ENCODE peak calls at places on chromosomes 12 and 14, in five cellular contexts. V is right atrium auricular region, R is lower lobe of right lung, L is IMR-90, N is astrocyte. J is an unnamed sample.

GRCh38 chr12:48986720-48987291 is 8.7 kb downstream of the WNT1 start:
- DNase-seq in L (no peak), V (no peak), R (no peak), N (no peak), J (no peak)

GRCh38 chr12:57674691-57675090 is 19.2 kb upstream of the OS9 start:
- DNase-seq in L (no peak), N (no peak), V (no peak), R (no peak), J (no peak)

GRCh38 chr14:55921516-55921915 is 196.7 kb upstream of the PELI2 start:
- DNase-seq in L (no peak), R (no peak), N (no peak), V (no peak), J (no peak)

GRCh38 chr14:30240685-30241084 is 313.0 kb upstream of the PRKD1 start:
- DNase-seq in V (no peak), L (peak), N (no peak), R (no peak), J (no peak)

GRCh38 chr12:94561943-94562411 is 88.4 kb downstream of the TMCC3 start:
- DNase-seq in R (no peak), V (no peak), N (no peak), L (no peak), J (no peak)

GRCh38 chr12:107822356-107822755 is 47.9 kb downstream of the ASCL4 start:
- DNase-seq in V (no peak), L (no peak), R (no peak), N (no peak), J (no peak)

GRCh38 chr12:42382013-42382696 is 56.2 kb downstream of the PPHLN1 start:
- DNase-seq in L (peak), R (no peak), V (no peak), N (no peak), J (no peak)

GRCh38 chr12:92502417-92503028 is 200.3 kb upstream of the PLEKHG7 start:
- DNase-seq in R (no peak), N (no peak), V (no peak), L (no peak), J (no peak)

GRCh38 chr14:22397338-22397737 is 191.7 kb downstream of the DAD1 start:
- DNase-seq in V (no peak), L (no peak), N (no peak), R (no peak), J (no peak)

GRCh38 chr14:35144029-35144428 is 21.7 kb downstream of the PRORP start:
- DNase-seq in V (no peak), L (no peak), N (no peak), R (no peak), J (no peak)

GRCh38 chr12:7907009-7907408 is 29.0 kb downstream of the SLC2A3 start:
- DNase-seq in V (no peak), R (no peak), N (peak), L (peak), J (no peak)

GRCh38 chr12:49733219-49734017 is 7.9 kb upstream of the TMBIM6 start:
- DNase-seq in N (no peak), V (no peak), R (no peak), L (no peak), J (no peak)

GRCh38 chr14:75647650-75648049 is 13.0 kb downstream of the ERG28 start:
- DNase-seq in R (no peak), V (no peak), L (peak), N (peak), J (no peak)

GRCh38 chr14:104221636-104222375 is 83.4 kb downstream of the KIF26A start:
- DNase-seq in L (no peak), R (peak), N (no peak), V (no peak), J (no peak)

GRCh38 chr14:26526132-26526531 is 71.7 kb downstream of the NOVA1 start:
- DNase-seq in N (peak), R (no peak), L (peak), V (no peak), J (no peak)

GRCh38 chr14:59332727-59333126 is 132.5 kb downstream of the GPR135 start:
- DNase-seq in R (no peak), V (no peak), N (peak), L (peak), J (no peak)

GRCh38 chr12:58169826-58170225 is 228.5 kb downstream of the ATP23 start:
- DNase-seq in N (no peak), V (no peak), R (no peak), L (no peak), J (no peak)

GRCh38 chr14:36068777-36069534 is 107.6 kb downstream of the PTCSC3 start:
- DNase-seq in R (no peak), V (no peak), L (peak), N (peak), J (no peak)

GRCh38 chr14:102474934-102475333 is 34.6 kb downstream of the ANKRD9 start:
- DNase-seq in V (peak), N (peak), R (peak), L (peak), J (no peak)

GRCh38 chr12:104741497-104742367 is 216.4 kb downstream of the SLC41A2 start:
- DNase-seq in L (no peak), N (no peak), V (no peak), R (no peak), J (no peak)

GRCh38 chr14:104140213-104140462 is 1.8 kb downstream of the KIF26A start:
- DNase-seq in L (no peak), V (no peak), R (no peak), N (no peak), J (no peak)

GRCh38 chr12:105270671-105271255 is 34.8 kb upstream of the APPL2 start:
- DNase-seq in N (no peak), L (no peak), R (no peak), V (no peak), J (no peak)

GRCh38 chr14:72466325-72466724 is 427.6 kb downstream of the DPF3 start:
- DNase-seq in V (no peak), N (no peak), L (no peak), R (no peak), J (no peak)

GRCh38 chr12:20404576-20405346 is 36.4 kb downstream of the PDE3A start:
- DNase-seq in N (no peak), R (peak), L (peak), V (peak), J (no peak)

GRCh38 chr12:28578833-28579252 is 388.6 kb downstream of the CCDC91 start:
- DNase-seq in N (peak), L (peak), V (no peak), R (no peak), J (no peak)

GRCh38 chr12:54383041-54383609 is 1.4 kb downstream of the ZNF385A start:
- DNase-seq in N (peak), R (no peak), V (no peak), L (peak), J (no peak)

GRCh38 chr12:92987362-92987761 is 58.3 kb upstream of the EEA1 start:
- DNase-seq in N (peak), R (no peak), L (peak), V (no peak), J (no peak)

GRCh38 chr12:2273288-2273687 is 220.5 kb downstream of the CACNA1C start:
- DNase-seq in V (no peak), N (peak), R (no peak), L (peak), J (no peak)

GRCh38 chr12:124727244-124727673 is 136.4 kb downstream of the SCARB1 start:
- DNase-seq in V (peak), R (peak), L (no peak), N (peak), J (no peak)

GRCh38 chr14:32003585-32003984 is 73.5 kb upstream of the ARHGAP5 start:
- DNase-seq in V (no peak), R (no peak), L (no peak), N (no peak), J (no peak)

GRCh38 chr12:48618541-48618940 is 48.7 kb upstream of the LALBA start:
- DNase-seq in L (peak), N (peak), R (peak), V (peak), J (peak)

GRCh38 chr12:6084261-6084968 is 40.1 kb downstream of the VWF start:
- DNase-seq in R (no peak), N (peak), V (no peak), L (peak), J (no peak)
- TF ChIP-seq CTCF in R (no peak), N (no peak), V (no peak), L (no peak), J (no peak)

GRCh38 chr12:114918535-114919233 is 234.7 kb upstream of the TBX3 start:
- DNase-seq in V (no peak), R (no peak), N (peak), L (peak), J (no peak)
- H3K27ac ChIP-seq in V (no peak), R (no peak), N (no peak), L (no peak), J (no peak)

DNA sequence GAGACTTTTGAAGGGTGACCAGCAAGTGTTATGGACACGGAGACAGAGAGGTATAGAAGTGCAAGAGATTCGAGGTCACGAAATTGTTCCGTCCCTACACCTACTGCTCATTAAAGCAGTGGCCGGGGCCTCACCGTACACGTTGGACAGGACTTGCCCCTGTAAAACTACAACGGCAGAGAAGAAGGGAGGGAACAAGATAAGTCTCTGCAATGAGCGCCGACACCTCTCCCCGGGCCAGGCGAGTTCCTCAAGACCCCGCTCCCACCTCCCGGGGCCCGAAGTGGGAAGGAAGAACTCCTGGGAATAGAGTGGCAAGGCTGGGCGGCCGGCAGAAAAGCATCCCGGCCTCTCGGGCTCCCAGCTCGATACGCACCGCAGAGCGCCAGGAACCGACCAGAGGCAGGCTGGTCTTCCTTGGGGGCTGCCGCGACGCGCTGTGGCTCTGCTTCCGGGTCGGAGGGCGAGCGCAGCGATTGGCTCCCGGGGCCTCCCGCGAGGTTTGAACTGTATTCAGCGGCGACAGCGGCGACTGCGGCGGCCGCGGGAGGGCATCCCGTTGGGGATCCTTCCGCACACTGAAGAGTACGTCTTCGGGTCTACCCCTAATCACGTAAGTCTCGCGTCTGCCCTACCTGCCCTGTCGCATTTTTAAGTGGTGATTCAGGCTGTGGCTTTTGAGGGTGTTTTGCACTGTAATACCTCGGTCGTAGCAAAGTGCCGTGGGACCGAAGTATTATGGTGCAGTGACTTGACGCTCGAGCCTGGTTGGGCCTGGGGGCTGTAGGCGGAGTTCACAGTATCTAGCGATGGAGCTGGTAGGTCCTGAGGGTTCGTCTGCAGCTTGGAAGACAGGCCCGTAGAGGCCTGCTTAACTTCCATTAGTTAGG is at the start of the genes NUP37 and PARPBP:
- DNase-seq in N (peak), L (peak), V (peak), R (peak), J (peak)
- TF ChIP-seq CTCF in N (no peak), L (no peak), V (no peak), R (no peak), J (no peak)

GRCh38 chr12:66063976-66064375 is 66.6 kb downstream of the LLPH start:
- DNase-seq in V (no peak), N (no peak), L (no peak), R (no peak), J (no peak)

GRCh38 chr12:66061557-66062279 is 68.8 kb downstream of the LLPH start:
- DNase-seq in N (no peak), V (no peak), R (no peak), L (no peak), J (no peak)

GRCh38 chr12:66061076-66061475 is 69.5 kb downstream of the LLPH start:
- DNase-seq in R (no peak), L (no peak), V (no peak), N (no peak), J (no peak)

GRCh38 chr12:66060361-66060907 is 70.1 kb downstream of the LLPH start:
- DNase-seq in L (no peak), R (no peak), V (no peak), N (peak), J (no peak)

DNA sequence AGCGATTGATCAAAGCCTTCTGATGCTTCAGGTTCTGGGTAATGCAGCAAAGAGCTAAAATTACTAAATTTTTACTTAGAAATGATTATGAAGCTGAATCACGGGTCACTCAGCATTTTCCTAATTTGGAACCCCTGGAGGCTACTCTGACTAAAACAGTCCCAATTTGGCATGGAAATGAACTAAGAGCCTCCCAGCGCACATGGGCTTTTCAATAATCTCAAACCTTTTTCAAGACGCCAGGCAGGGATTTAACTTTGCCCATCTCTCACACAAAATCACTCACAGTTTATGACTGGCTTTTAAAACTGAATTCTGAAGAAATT is 68.3 kb downstream of the LLPH start:
- DNase-seq in R (no peak), N (no peak), V (no peak), L (no peak), J (no peak)
- H3K27ac ChIP-seq in R (no peak), N (no peak), V (no peak), L (no peak), J (no peak)

DNA sequence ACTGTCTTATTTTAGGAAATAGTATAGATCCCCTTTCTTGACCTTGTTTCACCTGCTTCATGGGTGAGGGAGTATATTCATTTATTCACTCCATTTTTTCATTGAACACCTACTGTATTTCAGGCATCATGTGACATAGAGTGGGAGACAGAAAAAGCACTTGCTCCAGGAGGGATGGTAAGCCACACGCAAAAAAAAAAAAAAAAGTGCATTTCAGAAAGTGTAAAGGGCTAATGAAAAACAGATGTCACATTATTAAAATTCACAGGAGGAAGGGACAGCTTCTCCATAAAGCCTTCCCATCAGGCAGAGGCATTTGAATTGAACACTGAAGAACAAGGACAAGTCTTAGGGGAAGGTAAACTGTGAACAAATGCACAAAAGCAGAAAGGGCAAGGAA is 7.5 kb downstream of the SLC8A3 start:
- DNase-seq in L (no peak), V (no peak), N (no peak), R (no peak), J (no peak)
- TF ChIP-seq CTCF in L (no peak), V (no peak), N (no peak), R (no peak), J (no peak)

GRCh38 chr14:50353126-50353525 is 41.0 kb downstream of the DMAC2L start:
- DNase-seq in R (no peak), N (no peak), V (no peak), L (peak), J (no peak)
- H3K27ac ChIP-seq in R (no peak), N (no peak), V (no peak), L (peak), J (no peak)

GRCh38 chr14:100065161-100065871 is at the start of gene EVL:
- DNase-seq in N (no peak), L (no peak), R (peak), V (no peak), J (peak)
- TF ChIP-seq CTCF in N (no peak), L (no peak), R (no peak), V (no peak), J (no peak)

GRCh38 chr14:64465856-64466554 is 706 bp downstream of the AKAP5 start:
- DNase-seq in N (peak), V (no peak), R (no peak), L (peak), J (no peak)

GRCh38 chr14:64467131-64467530 is 1.8 kb downstream of the AKAP5 start:
- DNase-seq in N (no peak), V (no peak), L (no peak), R (no peak), J (no peak)

GRCh38 chr14:64464695-64465094 is 604 bp upstream of the AKAP5 start:
- DNase-seq in R (no peak), V (no peak), N (no peak), L (no peak), J (no peak)

GRCh38 chr14:64463873-64464272 is 1.4 kb upstream of the AKAP5 start:
- DNase-seq in V (no peak), R (no peak), N (no peak), L (no peak), J (no peak)

DNA sequence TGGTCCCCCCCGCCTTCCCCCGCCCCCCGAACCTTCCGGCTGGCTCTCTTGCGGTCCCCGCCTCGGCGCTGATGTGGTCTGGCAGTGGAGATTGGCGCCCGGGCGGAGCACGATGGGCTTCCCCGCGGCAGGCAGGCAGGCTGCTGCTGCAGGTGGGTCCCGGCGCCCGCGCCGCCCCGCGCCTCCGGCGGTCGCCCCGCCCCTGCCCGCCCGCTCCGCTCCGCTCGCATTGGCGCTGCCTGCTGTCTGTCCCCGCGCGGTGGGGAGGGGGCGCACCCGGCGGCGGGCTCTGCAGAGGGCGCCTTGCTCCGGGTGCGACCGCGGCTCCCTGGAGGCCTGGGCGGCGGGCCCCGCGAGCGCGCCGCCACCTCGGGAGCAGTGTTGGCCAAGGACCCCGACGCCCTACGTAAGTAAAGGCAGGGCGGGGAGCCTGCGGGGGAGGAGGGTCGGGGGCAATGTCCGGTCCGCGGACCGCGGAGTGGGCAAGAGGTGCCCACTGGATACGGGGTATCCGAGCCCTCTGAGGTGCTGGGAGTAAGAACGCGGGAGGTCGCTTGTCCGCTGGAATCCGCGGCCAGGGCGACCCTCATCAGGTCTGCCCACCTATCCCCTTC is at the start of gene AKAP5:
- DNase-seq in N (peak), L (peak), R (peak), V (no peak), J (peak)
- H3K27ac ChIP-seq in N (no peak), L (peak), R (peak), V (peak), J (no peak)

J was measured in CD4-positive, alpha-beta T cell.